ENCODE peak calls at places on chromosomes 7 and 10, in eight cellular contexts. One of them, this sample, is unnamed.

GRCh38 chr7:44145969-44146897 is 5.1 kb upstream of the MYL7 start:
- DNase-seq in CD8-positive, alpha-beta T cell: peak
- DNase-seq in astrocyte: no peak
- DNase-seq in heart left ventricle: peak
- DNase-seq in upper lobe of right lung: peak
- DNase-seq in right lobe of liver: no peak
- DNase-seq in dorsolateral prefrontal cortex: peak
- DNase-seq in OCI-LY7: peak
- DNase-seq in this sample: peak

GRCh38 chr10:130749911-130750310 is 561.6 kb downstream of the TCERG1L start:
- DNase-seq in upper lobe of right lung: peak
- DNase-seq in astrocyte: no peak
- DNase-seq in CD8-positive, alpha-beta T cell: no peak
- DNase-seq in heart left ventricle: no peak
- DNase-seq in OCI-LY7: no peak
- DNase-seq in dorsolateral prefrontal cortex: no peak
- DNase-seq in right lobe of liver: no peak
- DNase-seq in this sample: no peak

GRCh38 chr7:67593807-67594206 is 597.2 kb downstream of the TYW1 start:
- DNase-seq in CD8-positive, alpha-beta T cell: no peak
- DNase-seq in heart left ventricle: no peak
- DNase-seq in OCI-LY7: no peak
- DNase-seq in astrocyte: no peak
- DNase-seq in upper lobe of right lung: no peak
- DNase-seq in dorsolateral prefrontal cortex: no peak
- DNase-seq in right lobe of liver: no peak
- DNase-seq in this sample: no peak

GRCh38 chr10:24951201-24952145 is 933 bp downstream of the PRTFDC1 start:
- DNase-seq in right lobe of liver: no peak
- DNase-seq in dorsolateral prefrontal cortex: peak
- DNase-seq in upper lobe of right lung: no peak
- DNase-seq in heart left ventricle: peak
- DNase-seq in OCI-LY7: no peak
- DNase-seq in CD8-positive, alpha-beta T cell: peak
- DNase-seq in astrocyte: no peak
- DNase-seq in this sample: peak

GRCh38 chr10:133158756-133159610 is 1.0 kb upstream of the KNDC1 start:
- DNase-seq in dorsolateral prefrontal cortex: no peak
- DNase-seq in upper lobe of right lung: peak
- DNase-seq in OCI-LY7: no peak
- DNase-seq in right lobe of liver: peak
- DNase-seq in astrocyte: no peak
- DNase-seq in CD8-positive, alpha-beta T cell: no peak
- DNase-seq in heart left ventricle: peak
- DNase-seq in this sample: no peak

GRCh38 chr7:34138483-34138882 is 233.1 kb downstream of the BMPER start:
- DNase-seq in CD8-positive, alpha-beta T cell: no peak
- DNase-seq in upper lobe of right lung: no peak
- DNase-seq in dorsolateral prefrontal cortex: no peak
- DNase-seq in OCI-LY7: no peak
- DNase-seq in astrocyte: no peak
- DNase-seq in heart left ventricle: no peak
- DNase-seq in right lobe of liver: no peak
- DNase-seq in this sample: no peak

GRCh38 chr7:74604326-74605020 is 53.0 kb upstream of the GTF2I start:
- DNase-seq in dorsolateral prefrontal cortex: no peak
- DNase-seq in CD8-positive, alpha-beta T cell: no peak
- DNase-seq in right lobe of liver: peak
- DNase-seq in OCI-LY7: no peak
- DNase-seq in astrocyte: no peak
- DNase-seq in heart left ventricle: no peak
- DNase-seq in upper lobe of right lung: peak
- DNase-seq in this sample: peak

GRCh38 chr10:44575601-44576380 is 190.9 kb upstream of the CXCL12 start:
- DNase-seq in heart left ventricle: no peak
- DNase-seq in OCI-LY7: no peak
- DNase-seq in CD8-positive, alpha-beta T cell: no peak
- DNase-seq in astrocyte: no peak
- DNase-seq in right lobe of liver: no peak
- DNase-seq in upper lobe of right lung: no peak
- DNase-seq in dorsolateral prefrontal cortex: no peak
- DNase-seq in this sample: no peak

GRCh38 chr10:24255907-24256306 is 47.0 kb downstream of the KIAA1217 start:
- DNase-seq in astrocyte: peak
- DNase-seq in heart left ventricle: peak
- DNase-seq in OCI-LY7: no peak
- DNase-seq in right lobe of liver: no peak
- DNase-seq in dorsolateral prefrontal cortex: no peak
- DNase-seq in CD8-positive, alpha-beta T cell: no peak
- DNase-seq in upper lobe of right lung: no peak
- DNase-seq in this sample: no peak

GRCh38 chr7:26398436-26399308 is 107.0 kb downstream of the SNX10 start:
- DNase-seq in upper lobe of right lung: peak
- DNase-seq in astrocyte: peak
- DNase-seq in right lobe of liver: peak
- DNase-seq in OCI-LY7: peak
- DNase-seq in heart left ventricle: peak
- DNase-seq in dorsolateral prefrontal cortex: peak
- DNase-seq in CD8-positive, alpha-beta T cell: no peak
- DNase-seq in this sample: peak

GRCh38 chr10:114309111-114309651 is 70.1 kb downstream of the VWA2 start:
- DNase-seq in right lobe of liver: no peak
- DNase-seq in astrocyte: peak
- DNase-seq in OCI-LY7: no peak
- DNase-seq in dorsolateral prefrontal cortex: no peak
- DNase-seq in CD8-positive, alpha-beta T cell: no peak
- DNase-seq in heart left ventricle: no peak
- DNase-seq in upper lobe of right lung: peak
- DNase-seq in this sample: no peak

GRCh38 chr7:129053938-129054437 is 923 bp downstream of the TNPO3 start:
- DNase-seq in OCI-LY7: no peak
- DNase-seq in right lobe of liver: no peak
- DNase-seq in upper lobe of right lung: no peak
- DNase-seq in CD8-positive, alpha-beta T cell: no peak
- DNase-seq in astrocyte: peak
- DNase-seq in dorsolateral prefrontal cortex: no peak
- DNase-seq in heart left ventricle: no peak
- DNase-seq in this sample: no peak

GRCh38 chr7:33517191-33517590 is 387.8 kb downstream of the BBS9 start:
- DNase-seq in upper lobe of right lung: no peak
- DNase-seq in CD8-positive, alpha-beta T cell: no peak
- DNase-seq in dorsolateral prefrontal cortex: no peak
- DNase-seq in right lobe of liver: no peak
- DNase-seq in astrocyte: no peak
- DNase-seq in heart left ventricle: no peak
- DNase-seq in OCI-LY7: no peak
- DNase-seq in this sample: no peak

GRCh38 chr10:21526952-21527633 is 1.6 kb upstream of the SKIDA1 start:
- DNase-seq in dorsolateral prefrontal cortex: no peak
- DNase-seq in CD8-positive, alpha-beta T cell: no peak
- DNase-seq in astrocyte: no peak
- DNase-seq in heart left ventricle: peak
- DNase-seq in right lobe of liver: peak
- DNase-seq in upper lobe of right lung: peak
- DNase-seq in OCI-LY7: no peak
- DNase-seq in this sample: peak

DNA sequence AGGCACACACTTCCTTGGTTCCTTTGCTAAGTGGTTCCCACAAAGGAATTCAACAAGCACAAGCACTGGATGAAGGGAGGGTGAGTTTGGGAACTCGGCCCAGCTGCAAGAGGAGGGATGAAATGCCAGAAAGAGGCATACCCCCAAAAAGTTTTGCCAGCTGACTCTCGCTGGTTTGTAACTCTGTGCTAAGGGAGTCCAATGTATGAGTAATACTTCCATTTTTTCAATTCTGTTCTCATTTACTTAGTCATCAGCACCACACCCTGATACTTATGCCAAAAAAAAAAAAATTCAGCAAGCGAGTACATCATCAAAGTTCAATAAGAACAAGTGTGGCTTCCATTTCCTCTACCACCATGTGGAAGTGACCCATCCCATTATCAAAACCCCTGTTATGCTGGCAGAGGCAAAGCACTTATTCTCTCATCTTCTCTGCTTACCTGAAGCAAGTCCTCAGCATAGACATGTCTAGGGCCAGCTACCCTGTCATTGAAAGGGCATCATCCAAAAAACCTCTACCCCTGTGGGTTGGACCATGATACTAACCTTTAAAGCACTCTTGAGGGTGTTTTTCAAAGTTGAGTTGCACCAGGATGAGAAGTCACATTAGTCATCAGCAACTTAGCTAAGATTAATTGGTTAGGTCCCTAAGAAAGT is 6.9 kb upstream of the HYCC1 start:
- DNase-seq in right lobe of liver: no peak
- DNase-seq in astrocyte: peak
- DNase-seq in OCI-LY7: no peak
- DNase-seq in heart left ventricle: no peak
- DNase-seq in dorsolateral prefrontal cortex: no peak
- DNase-seq in CD8-positive, alpha-beta T cell: no peak
- DNase-seq in upper lobe of right lung: no peak
- DNase-seq in this sample: no peak
- H3K4me3 ChIP-seq in right lobe of liver: no peak
- H3K4me3 ChIP-seq in astrocyte: no peak
- H3K4me3 ChIP-seq in OCI-LY7: no peak
- H3K4me3 ChIP-seq in heart left ventricle: no peak
- H3K4me3 ChIP-seq in dorsolateral prefrontal cortex: no peak
- H3K4me3 ChIP-seq in CD8-positive, alpha-beta T cell: no peak
- H3K4me3 ChIP-seq in upper lobe of right lung: no peak
- H3K4me3 ChIP-seq in this sample: no peak

DNA sequence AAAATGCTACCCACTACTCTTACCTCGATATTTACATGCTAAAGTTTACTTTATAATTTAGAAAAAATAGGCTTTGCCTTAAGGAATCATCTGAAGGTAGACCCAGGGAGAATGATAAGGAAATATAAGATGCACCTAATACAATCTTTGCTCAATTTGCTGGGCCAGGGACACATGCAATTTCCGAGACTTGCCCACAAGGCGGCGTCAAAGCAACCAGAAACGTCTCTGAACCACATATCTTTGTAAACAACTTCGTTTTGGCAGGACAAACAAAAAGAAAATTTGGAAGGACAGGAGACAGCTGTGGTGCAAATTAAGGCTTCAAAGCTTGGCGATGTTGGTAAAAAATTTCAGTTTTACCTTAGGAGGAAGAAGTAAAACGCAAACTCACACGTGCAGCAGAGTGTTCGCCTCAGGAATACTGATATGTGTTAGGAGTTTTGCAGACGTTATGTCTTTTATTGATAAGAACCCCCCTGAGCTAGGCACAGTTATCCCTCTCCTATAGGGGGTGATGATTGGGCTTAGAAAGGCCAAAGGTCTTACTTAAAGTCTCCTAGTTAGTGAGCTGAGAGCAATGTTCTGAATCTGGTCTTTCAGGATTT is 134.3 kb downstream of the PRKCQ start:
- DNase-seq in OCI-LY7: peak
- DNase-seq in dorsolateral prefrontal cortex: peak
- DNase-seq in heart left ventricle: peak
- DNase-seq in CD8-positive, alpha-beta T cell: peak
- DNase-seq in right lobe of liver: peak
- DNase-seq in upper lobe of right lung: no peak
- DNase-seq in astrocyte: no peak
- DNase-seq in this sample: peak
- TF ChIP-seq CTCF in OCI-LY7: peak
- TF ChIP-seq CTCF in dorsolateral prefrontal cortex: peak
- TF ChIP-seq CTCF in heart left ventricle: peak
- TF ChIP-seq CTCF in CD8-positive, alpha-beta T cell: peak
- TF ChIP-seq CTCF in right lobe of liver: peak
- TF ChIP-seq CTCF in upper lobe of right lung: peak
- TF ChIP-seq CTCF in astrocyte: peak
- TF ChIP-seq CTCF in this sample: peak

DNA sequence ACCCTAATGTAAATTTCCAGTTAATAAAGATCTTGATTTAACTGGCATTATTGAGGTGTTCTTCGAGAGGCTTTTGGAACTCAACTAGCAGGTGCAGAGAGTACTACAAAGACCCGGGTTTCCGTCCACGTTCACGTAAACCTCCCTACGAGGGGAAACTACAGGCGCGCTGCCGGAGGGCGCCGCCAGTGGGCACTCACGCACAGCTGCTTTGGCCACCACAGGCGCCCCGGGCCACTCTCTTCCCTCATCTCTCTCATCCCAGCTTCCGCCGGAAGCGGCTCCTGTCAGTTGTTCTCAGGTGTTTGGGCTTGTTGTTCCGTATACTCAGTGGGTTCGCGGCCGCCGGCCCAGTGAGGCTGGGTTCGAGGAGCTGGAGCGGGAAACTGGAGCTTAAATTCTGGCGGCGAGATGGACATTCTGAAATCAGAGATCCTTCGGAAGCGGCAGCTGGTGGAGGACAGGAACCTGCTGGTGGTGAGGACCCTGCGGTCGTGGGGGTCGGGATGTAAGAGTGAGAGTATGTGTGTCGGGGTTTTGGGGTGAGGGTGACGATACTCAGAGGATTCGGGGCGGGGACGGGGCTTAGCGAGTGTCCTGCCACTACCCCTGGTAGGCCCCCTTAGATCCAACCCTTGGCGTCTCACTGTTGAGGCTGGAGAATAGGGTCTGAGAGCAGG is at the start of gene PRPF18:
- DNase-seq in right lobe of liver: peak
- DNase-seq in CD8-positive, alpha-beta T cell: peak
- DNase-seq in dorsolateral prefrontal cortex: peak
- DNase-seq in heart left ventricle: peak
- DNase-seq in astrocyte: peak
- DNase-seq in OCI-LY7: peak
- DNase-seq in upper lobe of right lung: peak
- DNase-seq in this sample: peak
- H3K27ac ChIP-seq in right lobe of liver: peak
- H3K27ac ChIP-seq in CD8-positive, alpha-beta T cell: peak
- H3K27ac ChIP-seq in dorsolateral prefrontal cortex: peak
- H3K27ac ChIP-seq in heart left ventricle: peak
- H3K27ac ChIP-seq in astrocyte: peak
- H3K27ac ChIP-seq in OCI-LY7: no peak
- H3K27ac ChIP-seq in upper lobe of right lung: peak
- H3K27ac ChIP-seq in this sample: peak

GRCh38 chr7:152330827-152331226 is 105.0 kb downstream of the KMT2C start:
- DNase-seq in right lobe of liver: no peak
- DNase-seq in OCI-LY7: no peak
- DNase-seq in dorsolateral prefrontal cortex: no peak
- DNase-seq in heart left ventricle: no peak
- DNase-seq in upper lobe of right lung: no peak
- DNase-seq in CD8-positive, alpha-beta T cell: no peak
- DNase-seq in astrocyte: no peak
- DNase-seq in this sample: no peak

GRCh38 chr7:152338553-152338952 is 97.2 kb downstream of the KMT2C start:
- DNase-seq in upper lobe of right lung: no peak
- DNase-seq in heart left ventricle: no peak
- DNase-seq in dorsolateral prefrontal cortex: no peak
- DNase-seq in astrocyte: no peak
- DNase-seq in right lobe of liver: no peak
- DNase-seq in OCI-LY7: no peak
- DNase-seq in CD8-positive, alpha-beta T cell: no peak
- DNase-seq in this sample: no peak

GRCh38 chr7:152336754-152337368 is 98.9 kb downstream of the KMT2C start:
- DNase-seq in OCI-LY7: peak
- DNase-seq in astrocyte: peak
- DNase-seq in CD8-positive, alpha-beta T cell: no peak
- DNase-seq in dorsolateral prefrontal cortex: no peak
- DNase-seq in right lobe of liver: no peak
- DNase-seq in heart left ventricle: no peak
- DNase-seq in upper lobe of right lung: no peak
- DNase-seq in this sample: peak

GRCh38 chr7:152333134-152333533 is 102.7 kb downstream of the KMT2C start:
- DNase-seq in right lobe of liver: no peak
- DNase-seq in OCI-LY7: no peak
- DNase-seq in heart left ventricle: no peak
- DNase-seq in upper lobe of right lung: no peak
- DNase-seq in astrocyte: no peak
- DNase-seq in dorsolateral prefrontal cortex: no peak
- DNase-seq in CD8-positive, alpha-beta T cell: no peak
- DNase-seq in this sample: no peak

GRCh38 chr7:152335900-152336571 is 99.8 kb downstream of the KMT2C start:
- DNase-seq in upper lobe of right lung: no peak
- DNase-seq in OCI-LY7: no peak
- DNase-seq in right lobe of liver: no peak
- DNase-seq in astrocyte: no peak
- DNase-seq in dorsolateral prefrontal cortex: no peak
- DNase-seq in heart left ventricle: no peak
- DNase-seq in CD8-positive, alpha-beta T cell: no peak
- DNase-seq in this sample: no peak
- H3K4me3 ChIP-seq in upper lobe of right lung: peak
- H3K4me3 ChIP-seq in OCI-LY7: peak
- H3K4me3 ChIP-seq in right lobe of liver: peak
- H3K4me3 ChIP-seq in astrocyte: no peak
- H3K4me3 ChIP-seq in dorsolateral prefrontal cortex: peak
- H3K4me3 ChIP-seq in heart left ventricle: peak
- H3K4me3 ChIP-seq in CD8-positive, alpha-beta T cell: peak
- H3K4me3 ChIP-seq in this sample: peak

This sample was measured in transverse colon.